ENCODE peak calls at places on chromosomes 16 and 17, in eight cellular contexts. Z is NCI-H446, E is Kasumi-1, X is GM12864, S is neural crest cell, W is Daoy, C is HS-5, K is RPMI8226. N is an unnamed sample.

GRCh38 chr17:27503636-27504035 is 47.4 kb downstream of the KSR1 start:
- DNase-seq in S (no peak), Z (no peak), W (no peak), E (no peak), X (no peak), K (no peak), C (no peak), N (no peak)

GRCh38 chr17:12667299-12667958 is 1.7 kb downstream of the MYOCD start:
- DNase-seq in S (no peak), Z (no peak), E (no peak), C (no peak), W (peak), K (peak), X (no peak), N (no peak)

GRCh38 chr16:75261590-75262078 is 10.2 kb upstream of the BCAR1 start:
- DNase-seq in E (no peak), W (no peak), S (no peak), Z (no peak), K (no peak), C (no peak), X (no peak), N (no peak)

GRCh38 chr17:35345445-35345925 is 27.9 kb downstream of the SLFN11 start:
- DNase-seq in W (no peak), X (no peak), C (no peak), S (no peak), Z (no peak), K (no peak), E (no peak), N (no peak)

GRCh38 chr16:29975811-29976511 is 2.3 kb downstream of the TAOK2 start:
- DNase-seq in W (no peak), Z (no peak), K (no peak), X (no peak), E (no peak), S (no peak), C (no peak), N (no peak)

GRCh38 chr17:28053725-28054124 is 11.2 kb downstream of the NLK start:
- DNase-seq in K (no peak), W (no peak), Z (no peak), C (no peak), E (no peak), X (no peak), S (no peak), N (no peak)

GRCh38 chr16:72664122-72664479 is 383.8 kb downstream of the ZFHX3 start:
- DNase-seq in X (no peak), S (no peak), E (no peak), W (no peak), K (no peak), C (no peak), Z (no peak), N (no peak)

GRCh38 chr17:79966681-79967080 is 69.0 kb downstream of the TBC1D16 start:
- DNase-seq in W (no peak), K (no peak), X (no peak), Z (no peak), C (no peak), E (no peak), S (no peak), N (no peak)

GRCh38 chr17:40028595-40028994 is 13.4 kb downstream of the CSF3 start:
- DNase-seq in E (no peak), S (no peak), C (no peak), X (no peak), K (no peak), W (no peak), Z (no peak), N (no peak)

GRCh38 chr16:89697161-89697615 is 4.3 kb downstream of the SPATA2L start:
- DNase-seq in Z (no peak), S (no peak), C (no peak), X (no peak), W (no peak), E (no peak), K (no peak), N (no peak)

GRCh38 chr17:32882029-32882428 is 5.1 kb upstream of the MYO1D start:
- DNase-seq in W (no peak), E (no peak), S (no peak), Z (no peak), X (no peak), C (no peak), K (no peak), N (no peak)

GRCh38 chr16:56915311-56916105 is 16.4 kb upstream of the HERPUD1 start:
- DNase-seq in X (no peak), S (no peak), K (no peak), E (no peak), Z (no peak), W (no peak), C (no peak), N (no peak)

GRCh38 chr17:32725697-32726096 is 151.2 kb downstream of the MYO1D start:
- DNase-seq in E (no peak), C (no peak), W (no peak), Z (no peak), X (no peak), K (no peak), S (no peak), N (no peak)

GRCh38 chr17:50474523-50474922 is 4.1 kb upstream of the RSAD1 start:
- DNase-seq in X (no peak), K (no peak), E (no peak), S (no peak), Z (no peak), C (no peak), W (no peak), N (no peak)

GRCh38 chr17:48513097-48513496 is 17.7 kb downstream of the HOXB1 start:
- DNase-seq in X (no peak), Z (no peak), E (no peak), C (no peak), S (no peak), W (peak), K (peak), N (no peak)

GRCh38 chr17:16516594-16517018 is 24.6 kb upstream of the LRRC75A start:
- DNase-seq in C (peak), S (peak), W (peak), E (peak), K (no peak), X (no peak), Z (peak), N (peak)

GRCh38 chr16:87203060-87203656 is 114.0 kb downstream of the C16orf95 start:
- DNase-seq in W (peak), Z (peak), S (peak), K (peak), C (no peak), X (peak), E (peak), N (no peak)

GRCh38 chr17:79667746-79668145 is 56.9 kb upstream of the RBFOX3 start:
- DNase-seq in S (no peak), E (no peak), Z (peak), C (no peak), X (no peak), W (no peak), K (no peak), N (peak)

GRCh38 chr17:29732613-29733012 is 109.9 kb upstream of the CORO6 start:
- DNase-seq in K (no peak), E (no peak), S (no peak), Z (no peak), X (no peak), W (no peak), C (peak), N (no peak)

GRCh38 chr16:642189-643049 is 791 bp downstream of the MCRIP2 start:
- DNase-seq in E (no peak), C (no peak), K (peak), Z (no peak), W (peak), S (no peak), X (no peak), N (no peak)

GRCh38 chr17:2027528-2028233 is 2.3 kb upstream of the DPH1 start:
- DNase-seq in E (no peak), S (no peak), W (no peak), Z (no peak), K (no peak), X (no peak), C (no peak), N (no peak)

GRCh38 chr17:76458580-76459490 is 5.9 kb upstream of the UBE2O start:
- DNase-seq in S (peak), E (peak), C (no peak), Z (peak), K (peak), X (no peak), W (peak), N (peak)

GRCh38 chr17:57744195-57745170 is 616 bp downstream of the CCDC182 start:
- DNase-seq in Z (no peak), S (no peak), C (no peak), X (no peak), W (no peak), K (no peak), E (no peak), N (no peak)

GRCh38 chr17:70804161-70804560 is 634.8 kb downstream of the KCNJ2 start:
- DNase-seq in S (no peak), Z (no peak), X (no peak), W (no peak), K (no peak), E (no peak), C (no peak), N (no peak)

GRCh38 chr17:56966277-56966676 is 5.4 kb upstream of the COIL start:
- DNase-seq in S (no peak), K (no peak), W (no peak), E (no peak), C (no peak), Z (no peak), X (no peak), N (no peak)

GRCh38 chr16:66914541-66914940 is 4.1 kb downstream of the CDH16 start:
- DNase-seq in Z (no peak), W (no peak), E (no peak), S (no peak), K (no peak), X (no peak), C (no peak), N (no peak)

GRCh38 chr17:39904990-39905288 is 13.5 kb downstream of the GSDMB start:
- DNase-seq in S (no peak), C (no peak), E (no peak), Z (no peak), X (no peak), K (no peak), W (no peak), N (no peak)

GRCh38 chr17:58336456-58337094 is 8.0 kb upstream of the TSPOAP1 start:
- DNase-seq in K (peak), Z (no peak), E (no peak), X (no peak), W (no peak), S (no peak), C (no peak), N (no peak)

GRCh38 chr17:71349908-71350600 is 770.8 kb upstream of the SOX9 start:
- DNase-seq in S (no peak), W (no peak), X (no peak), E (no peak), Z (no peak), K (no peak), C (peak), N (no peak)

GRCh38 chr17:34756670-34757021 is 177.3 kb downstream of the TMEM132E start:
- DNase-seq in Z (no peak), K (no peak), X (no peak), E (no peak), W (peak), C (no peak), S (peak), N (no peak)

GRCh38 chr17:49748791-49749190 is 15.1 kb downstream of the FAM117A start:
- DNase-seq in E (no peak), Z (no peak), X (peak), W (no peak), S (no peak), K (peak), C (no peak), N (no peak)

GRCh38 chr17:44557653-44558285 is 485 bp downstream of the FZD2 start:
- DNase-seq in Z (no peak), K (peak), X (no peak), C (no peak), E (no peak), W (peak), S (peak), N (peak)

GRCh38 chr17:41145261-41145660 is 4.4 kb downstream of the KRTAP4-5 start:
- DNase-seq in C (no peak), S (no peak), Z (no peak), K (no peak), W (no peak), E (no peak), X (no peak), N (no peak)

N was measured in DMS 273 treated with DMSO at 0.1 percent for 48 hours.